ENCODE peak calls at places on chromosomes 2 and 18, in four cellular contexts. C is heart left ventricle, R is cardiac muscle cell, E is A549. I is an unnamed sample.

GRCh38 chr2:26346454-26347053 is at the start of gene ADGRF3:
- DNase-seq in R (peak), C (peak), E (peak), I (peak)

GRCh38 chr2:20223345-20224190 is 1.4 kb downstream of the SDC1 start:
- DNase-seq in R (peak), E (peak), C (peak), I (no peak)

GRCh38 chr2:7196871-7197270 is 279.7 kb downstream of the RNF144A start:
- DNase-seq in R (no peak), E (no peak), C (no peak), I (no peak)

GRCh38 chr2:26164231-26164630 is 8.7 kb upstream of the GAREM2 start:
- DNase-seq in R (no peak), C (no peak), E (no peak), I (no peak)

GRCh38 chr2:83006991-83007390 is 1452.1 kb downstream of the SUCLG1 start:
- DNase-seq in C (no peak), R (peak), E (no peak), I (no peak)

GRCh38 chr2:118654945-118655344 is 192.5 kb downstream of the EN1 start:
- DNase-seq in C (no peak), E (no peak), R (peak), I (no peak)

GRCh38 chr2:230666885-230667712 is 45.5 kb upstream of the CAB39 start:
- DNase-seq in C (no peak), R (peak), E (no peak), I (no peak)

GRCh38 chr2:215937190-215937589 is 76.2 kb downstream of the MREG start:
- DNase-seq in C (no peak), R (no peak), E (no peak), I (no peak)

GRCh38 chr2:106953236-106953635 is 67.3 kb upstream of the ST6GAL2 start:
- DNase-seq in E (no peak), R (peak), C (no peak), I (no peak)

GRCh38 chr2:241762933-241763369 is 13.7 kb upstream of the GAL3ST2 start:
- DNase-seq in E (no peak), R (no peak), C (no peak), I (no peak)

GRCh38 chr2:10457846-10458563 is 9.9 kb upstream of the ODC1 start:
- DNase-seq in R (peak), E (no peak), C (no peak), I (no peak)

GRCh38 chr2:157439792-157440186 is 4.1 kb downstream of the CYTIP start:
- DNase-seq in C (no peak), R (no peak), E (no peak), I (no peak)

GRCh38 chr2:28678175-28678855 is 73.3 kb upstream of the PPP1CB start:
- DNase-seq in E (no peak), C (no peak), R (no peak), I (no peak)

DNA sequence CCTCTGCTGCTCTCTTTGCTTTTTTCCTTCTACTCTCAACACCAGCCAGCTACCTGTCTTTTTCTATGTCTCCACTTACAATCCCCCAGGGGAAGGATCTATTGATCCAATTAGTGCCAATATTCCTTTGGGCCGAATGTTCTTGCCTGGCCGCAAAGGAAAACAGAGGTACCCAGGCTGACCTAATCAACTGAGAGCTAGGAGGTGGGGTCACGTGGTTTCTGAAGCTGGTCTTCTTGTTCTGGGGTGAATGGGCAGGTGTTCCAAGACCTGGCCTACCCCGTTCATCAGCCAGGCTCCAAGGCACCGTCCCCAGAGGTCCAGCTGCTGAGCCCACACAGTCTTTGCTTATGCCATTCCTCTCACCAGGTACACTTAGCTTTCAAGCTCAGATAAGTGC is 65.5 kb upstream of the EPAS1 start:
- DNase-seq in E (no peak), R (no peak), C (no peak), I (no peak)
- H3K27ac ChIP-seq in E (peak), R (no peak), C (no peak), I (no peak)

GRCh38 chr2:149037851-149038250 is 648 bp upstream of the LYPD6B start:
- DNase-seq in C (no peak), E (no peak), R (no peak), I (no peak)
- TF ChIP-seq CTCF in C (no peak), E (no peak), R (no peak), I (no peak)

GRCh38 chr2:68768951-68769350 is 34.3 kb downstream of the ARHGAP25 start:
- DNase-seq in E (no peak), C (no peak), R (no peak), I (no peak)

GRCh38 chr2:68770271-68771111 is 35.9 kb downstream of the ARHGAP25 start:
- DNase-seq in C (no peak), E (no peak), R (no peak), I (no peak)

GRCh38 chr2:68769586-68770270 is 35.1 kb downstream of the ARHGAP25 start:
- DNase-seq in C (no peak), E (no peak), R (no peak), I (no peak)

GRCh38 chr2:68772109-68772508 is 37.5 kb downstream of the ARHGAP25 start:
- DNase-seq in R (no peak), C (no peak), E (no peak), I (no peak)

GRCh38 chr2:68771211-68771721 is 36.7 kb downstream of the ARHGAP25 start:
- DNase-seq in C (no peak), E (no peak), R (peak), I (no peak)
- H3K27ac ChIP-seq in C (peak), E (no peak), R (no peak), I (no peak)

GRCh38 chr18:11570770-11571169 is 38.6 kb upstream of the SLC35G4 start:
- DNase-seq in E (peak), C (no peak), R (peak), I (no peak)
- TF ChIP-seq CTCF in E (peak), C (peak), R (peak), I (no peak)

DNA sequence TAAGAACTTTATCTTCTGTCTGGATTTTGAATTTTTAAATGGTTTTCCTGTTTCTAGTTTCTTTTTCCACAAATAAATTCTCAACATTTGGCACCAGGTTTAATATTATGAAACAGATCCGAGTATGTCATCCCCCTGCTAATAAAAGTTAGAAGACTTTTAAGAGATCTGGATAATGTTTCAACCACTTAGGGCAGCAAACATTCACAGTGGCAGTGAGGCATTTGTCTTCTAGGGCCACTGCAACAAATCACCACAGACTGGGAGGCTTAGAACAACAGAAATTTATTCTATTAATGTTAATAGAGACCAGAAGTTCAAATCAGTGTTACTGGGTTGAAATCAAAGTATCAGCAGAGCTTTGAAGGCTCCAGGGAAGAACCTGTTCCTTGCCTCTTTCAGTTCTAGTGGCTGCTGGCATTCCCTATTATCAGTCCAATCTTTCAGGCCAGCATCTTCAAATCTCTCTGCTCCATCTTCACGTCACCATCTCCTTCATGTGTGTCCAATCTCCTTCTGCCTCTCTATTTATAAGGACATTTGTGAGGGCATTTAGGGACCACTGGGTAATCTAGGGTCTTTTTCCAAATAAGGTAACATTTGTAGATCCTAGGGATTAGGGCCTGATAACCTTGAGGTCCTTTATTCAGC is 23.4 kb downstream of the ACSL3 start:
- DNase-seq in R (no peak), C (no peak), E (no peak), I (no peak)
- H3K27ac ChIP-seq in R (peak), C (peak), E (no peak), I (no peak)

DNA sequence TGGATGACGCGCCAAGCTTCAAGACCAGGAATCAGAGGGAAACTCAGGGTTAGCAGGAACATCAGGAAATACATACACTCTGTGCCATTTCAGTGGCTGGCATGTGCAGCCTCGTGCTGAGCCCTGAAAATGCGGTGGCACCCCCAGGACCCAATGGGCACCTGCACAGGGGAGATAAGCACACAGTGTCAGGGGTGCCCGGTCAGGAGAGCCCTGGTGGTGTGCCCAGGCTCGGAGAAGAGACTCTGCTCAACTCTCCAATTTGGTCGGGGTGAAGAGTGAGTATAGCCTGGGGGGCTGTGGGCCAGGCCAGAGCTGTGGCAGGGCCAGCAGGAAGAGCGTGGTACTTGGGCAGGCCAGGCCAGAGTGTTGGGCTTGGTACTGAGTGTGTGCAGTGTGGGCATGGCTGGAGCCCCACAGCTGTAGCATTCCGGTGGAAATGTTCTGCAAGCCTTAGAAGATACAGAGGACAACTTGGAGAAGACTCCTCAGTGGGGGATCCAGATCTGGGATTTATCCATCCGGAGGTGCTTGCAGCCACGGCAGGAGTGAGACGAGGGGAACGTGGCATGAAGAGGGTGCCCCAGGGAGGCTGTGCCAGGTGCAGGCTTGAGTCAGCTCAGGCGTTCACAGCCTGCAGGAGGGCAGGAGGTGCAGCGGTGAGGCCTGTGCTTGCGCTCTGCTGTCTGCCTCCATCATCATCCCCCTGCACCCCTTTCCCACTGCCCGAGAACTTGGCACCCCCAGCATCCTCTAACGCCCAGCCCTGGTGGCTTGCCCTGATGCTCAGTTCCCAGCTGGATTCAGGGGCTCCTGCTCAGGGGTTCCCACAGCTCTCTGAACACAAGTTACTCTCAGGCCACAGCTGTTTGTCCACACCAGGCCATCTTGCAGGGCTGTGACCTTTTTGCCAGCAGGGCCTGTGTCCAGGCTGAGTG is 451.7 kb upstream of the HS6ST1 start:
- DNase-seq in C (no peak), E (no peak), R (no peak), I (no peak)
- TF ChIP-seq CTCF in C (no peak), E (no peak), R (no peak), I (no peak)

GRCh38 chr2:239735131-239735828 is 289.9 kb downstream of the NDUFA10 start:
- DNase-seq in C (peak), R (no peak), E (no peak), I (peak)
- H3K27ac ChIP-seq in C (no peak), R (no peak), E (no peak), I (no peak)

GRCh38 chr18:78986018-78986481 is 6.4 kb downstream of the SALL3 start:
- DNase-seq in E (peak), R (peak), C (no peak), I (peak)
- TF ChIP-seq CTCF in E (peak), R (peak), C (peak), I (peak)

DNA sequence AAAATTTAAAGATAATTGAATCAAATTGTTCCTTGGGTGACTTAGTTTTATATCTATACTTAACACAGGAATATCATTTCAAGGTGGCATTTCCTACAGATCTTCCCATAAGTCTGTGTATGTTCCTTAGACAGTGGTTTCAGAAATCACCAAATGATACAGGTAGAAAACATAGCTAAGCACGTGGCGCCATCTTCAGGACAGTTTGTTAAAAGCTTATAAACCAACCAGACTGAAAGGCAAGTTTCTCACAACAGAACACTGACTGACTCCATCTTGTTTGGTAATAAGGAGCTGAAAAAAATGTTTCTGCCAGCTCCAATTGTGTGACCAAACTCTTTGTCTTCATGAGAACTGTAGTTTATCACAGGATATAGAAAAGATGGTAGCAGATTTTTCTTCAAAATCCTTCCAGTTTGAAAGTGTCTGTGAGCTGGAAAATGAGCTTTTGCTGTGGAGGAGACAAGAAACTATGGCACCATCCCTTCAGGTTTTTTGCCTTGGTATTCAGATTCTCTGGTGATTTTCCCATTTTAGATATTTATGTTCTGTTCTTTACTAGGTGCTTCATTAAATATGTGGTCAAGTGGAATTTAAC is 34.8 kb upstream of the NEUROD1 start:
- DNase-seq in C (no peak), R (peak), E (peak), I (peak)
- H3K27ac ChIP-seq in C (no peak), R (no peak), E (no peak), I (no peak)